ENCODE peak calls at places on chromosomes 3 and 15, in five cellular contexts. K, Q, X, W and Z are unnamed samples.

GRCh38 chr15:98440917-98441316 is 207.4 kb upstream of the IGF1R start:
- DNase-seq in K (no peak), Q (no peak), X (no peak), W (no peak), Z (no peak)

GRCh38 chr15:101243420-101243819 is 8.4 kb downstream of the CHSY1 start:
- DNase-seq in K (no peak), Q (no peak), X (no peak), W (no peak), Z (no peak)

GRCh38 chr3:157838457-157838856 is 267.8 kb downstream of the SHOX2 start:
- DNase-seq in K (no peak), Q (no peak), X (no peak), W (no peak), Z (no peak)

GRCh38 chr15:66027268-66027806 is 158.0 kb downstream of the RAB11A start:
- DNase-seq in K (no peak), Q (peak), X (no peak), W (no peak), Z (peak)

GRCh38 chr3:170128259-170128976 is 53.1 kb downstream of the PHC3 start:
- DNase-seq in K (no peak), Q (no peak), X (peak), W (no peak), Z (no peak)

GRCh38 chr3:53753518-53754183 is 92.6 kb downstream of the CHDH start:
- DNase-seq in K (no peak), Q (no peak), X (no peak), W (no peak), Z (no peak)

GRCh38 chr15:61702224-61703120 is 357.8 kb downstream of the VPS13C start:
- DNase-seq in K (no peak), Q (no peak), X (peak), W (no peak), Z (no peak)

GRCh38 chr3:135905058-135905724 is 60.3 kb upstream of the PPP2R3A start:
- DNase-seq in K (no peak), Q (peak), X (no peak), W (no peak), Z (no peak)

GRCh38 chr3:191210032-191210431 is 11.0 kb downstream of the OSTN start:
- DNase-seq in K (no peak), Q (no peak), X (no peak), W (no peak), Z (no peak)

GRCh38 chr15:74889390-74889881 is 406 bp upstream of the MPI start:
- DNase-seq in K (no peak), Q (no peak), X (no peak), W (peak), Z (no peak)

GRCh38 chr3:56801151-56801596 is 575 bp downstream of the ARHGEF3 start:
- DNase-seq in K (no peak), Q (no peak), X (peak), W (peak), Z (no peak)

GRCh38 chr3:177758131-177758530 is 560.8 kb upstream of the TBL1XR1 start:
- DNase-seq in K (no peak), Q (no peak), X (no peak), W (no peak), Z (no peak)

GRCh38 chr3:116971531-116971930 is 262.0 kb downstream of the TUSC7 start:
- DNase-seq in K (no peak), Q (no peak), X (no peak), W (no peak), Z (no peak)

GRCh38 chr15:74573987-74574386 is 33.0 kb downstream of the ARID3B start:
- DNase-seq in K (no peak), Q (peak), X (no peak), W (no peak), Z (no peak)

GRCh38 chr3:68648494-68648893 is 283.9 kb downstream of the TAFA4 start:
- DNase-seq in K (no peak), Q (no peak), X (no peak), W (no peak), Z (no peak)

GRCh38 chr3:8738639-8739038 is 5.0 kb downstream of the CAV3 start:
- DNase-seq in K (no peak), Q (no peak), X (no peak), W (no peak), Z (no peak)

GRCh38 chr3:194224536-194224935 is 88.6 kb downstream of the HES1 start:
- DNase-seq in K (no peak), Q (no peak), X (no peak), W (no peak), Z (no peak)

GRCh38 chr15:45343258-45343860 is 35.0 kb downstream of the GATM start:
- DNase-seq in K (no peak), Q (no peak), X (no peak), W (no peak), Z (no peak)

GRCh38 chr15:62835762-62836161 is 206.8 kb upstream of the TPM1 start:
- DNase-seq in K (no peak), Q (no peak), X (no peak), W (no peak), Z (no peak)

GRCh38 chr3:150114873-150115570 is 144.3 kb upstream of the PFN2 start:
- DNase-seq in K (no peak), Q (no peak), X (no peak), W (peak), Z (no peak)

GRCh38 chr3:140920029-140920428 is 21.6 kb upstream of the SLC25A36 start:
- DNase-seq in K (no peak), Q (no peak), X (no peak), W (no peak), Z (no peak)

GRCh38 chr15:97961067-97961954 is 808 bp downstream of the ARRDC4 start:
- DNase-seq in K (no peak), Q (no peak), X (peak), W (peak), Z (no peak)

GRCh38 chr15:48748535-48748934 is 62.3 kb downstream of the CEP152 start:
- DNase-seq in K (no peak), Q (no peak), X (no peak), W (no peak), Z (no peak)